ENCODE peak calls at places on chromosomes 4 and X, in seven cellular contexts. One of them, this sample, is unnamed.

GRCh38 chr4:97643179-97643578 is 500.1 kb downstream of the STPG2 start:
- DNase-seq in HepG2: no peak
- DNase-seq in neural progenitor cell: no peak
- DNase-seq in GM23248: no peak
- DNase-seq in fibroblast of lung: no peak
- DNase-seq in H1: no peak
- DNase-seq in mammary epithelial cell: peak; percentile 6
- DNase-seq in this sample: no peak

GRCh38 chr4:83629945-83630684 is 94.2 kb downstream of the GPAT3 start:
- DNase-seq in HepG2: no peak
- DNase-seq in neural progenitor cell: no peak
- DNase-seq in GM23248: peak; percentile 60
- DNase-seq in fibroblast of lung: peak; percentile 68
- DNase-seq in H1: no peak
- DNase-seq in mammary epithelial cell: peak; percentile 57
- DNase-seq in this sample: peak; percentile 80

GRCh38 chr4:91058345-91058744 is 931.2 kb downstream of the CCSER1 start:
- DNase-seq in HepG2: no peak
- DNase-seq in neural progenitor cell: no peak
- DNase-seq in GM23248: no peak
- DNase-seq in fibroblast of lung: peak; percentile 56
- DNase-seq in H1: no peak
- DNase-seq in mammary epithelial cell: peak; percentile 81
- DNase-seq in this sample: no peak

GRCh38 chrX:68440940-68441339 is 7.6 kb upstream of the OPHN1 start:
- DNase-seq in HepG2: peak; percentile 12
- DNase-seq in neural progenitor cell: no peak
- DNase-seq in GM23248: peak; percentile 42
- DNase-seq in fibroblast of lung: peak; percentile 81
- DNase-seq in H1: no peak
- DNase-seq in mammary epithelial cell: peak; percentile 25
- DNase-seq in this sample: no peak

GRCh38 chr4:16585053-16585452 is 313.4 kb downstream of the LDB2 start:
- DNase-seq in HepG2: no peak
- DNase-seq in neural progenitor cell: no peak
- DNase-seq in GM23248: no peak
- DNase-seq in fibroblast of lung: no peak
- DNase-seq in H1: no peak
- DNase-seq in mammary epithelial cell: no peak
- DNase-seq in this sample: no peak

GRCh38 chrX:9456250-9457074 is 8.4 kb upstream of the TBL1X start:
- DNase-seq in HepG2: peak; percentile 32
- DNase-seq in neural progenitor cell: no peak
- DNase-seq in GM23248: no peak
- DNase-seq in fibroblast of lung: peak; percentile 28
- DNase-seq in H1: no peak
- DNase-seq in mammary epithelial cell: no peak
- DNase-seq in this sample: no peak

GRCh38 chrX:115387327-115387726 is 97.8 kb downstream of the LUZP4 start:
- DNase-seq in HepG2: no peak
- DNase-seq in neural progenitor cell: no peak
- DNase-seq in GM23248: no peak
- DNase-seq in fibroblast of lung: no peak
- DNase-seq in H1: no peak
- DNase-seq in mammary epithelial cell: no peak
- DNase-seq in this sample: no peak

GRCh38 chrX:110304371-110304770 is 13.5 kb downstream of the AMMECR1 start:
- DNase-seq in HepG2: no peak
- DNase-seq in neural progenitor cell: no peak
- DNase-seq in GM23248: no peak
- DNase-seq in fibroblast of lung: no peak
- DNase-seq in H1: no peak
- DNase-seq in mammary epithelial cell: no peak
- DNase-seq in this sample: no peak

GRCh38 chrX:45803383-45803921 is 602.8 kb upstream of the DIPK2B start:
- DNase-seq in HepG2: no peak
- DNase-seq in neural progenitor cell: no peak
- DNase-seq in GM23248: peak; percentile 90
- DNase-seq in fibroblast of lung: peak; percentile 90
- DNase-seq in H1: no peak
- DNase-seq in mammary epithelial cell: peak; percentile 98
- DNase-seq in this sample: no peak

GRCh38 chrX:10314530-10315104 is 157.8 kb downstream of the CLCN4 start:
- DNase-seq in HepG2: no peak
- DNase-seq in neural progenitor cell: no peak
- DNase-seq in GM23248: no peak
- DNase-seq in fibroblast of lung: no peak
- DNase-seq in H1: no peak
- DNase-seq in mammary epithelial cell: no peak
- DNase-seq in this sample: no peak

GRCh38 chrX:154539077-154539476 is 7.6 kb downstream of the G6PD start:
- DNase-seq in HepG2: no peak
- DNase-seq in neural progenitor cell: no peak
- DNase-seq in GM23248: no peak
- DNase-seq in fibroblast of lung: no peak
- DNase-seq in H1: no peak
- DNase-seq in mammary epithelial cell: no peak
- DNase-seq in this sample: no peak

GRCh38 chr4:186702940-186703339 is 20.7 kb downstream of the FAT1 start:
- DNase-seq in HepG2: no peak
- DNase-seq in neural progenitor cell: no peak
- DNase-seq in GM23248: no peak
- DNase-seq in fibroblast of lung: no peak
- DNase-seq in H1: no peak
- DNase-seq in mammary epithelial cell: no peak
- DNase-seq in this sample: no peak

GRCh38 chr4:154001187-154001586 is 212.3 kb upstream of the SFRP2 start:
- DNase-seq in HepG2: no peak
- DNase-seq in neural progenitor cell: no peak
- DNase-seq in GM23248: peak; percentile 13
- DNase-seq in fibroblast of lung: no peak
- DNase-seq in H1: no peak
- DNase-seq in mammary epithelial cell: no peak
- DNase-seq in this sample: no peak

GRCh38 chrX:153551135-153551534 is 33.7 kb downstream of the ATP2B3 start:
- DNase-seq in HepG2: no peak
- DNase-seq in neural progenitor cell: no peak
- DNase-seq in GM23248: peak; percentile 82
- DNase-seq in fibroblast of lung: no peak
- DNase-seq in H1: no peak
- DNase-seq in mammary epithelial cell: peak; percentile 8
- DNase-seq in this sample: no peak

GRCh38 chrX:25014366-25014838 is 1.4 kb downstream of the ARX start:
- DNase-seq in HepG2: no peak
- DNase-seq in neural progenitor cell: peak; percentile 34
- DNase-seq in GM23248: no peak
- DNase-seq in fibroblast of lung: no peak
- DNase-seq in H1: no peak
- DNase-seq in mammary epithelial cell: no peak
- DNase-seq in this sample: no peak

GRCh38 chrX:25013593-25014365 is 2.0 kb downstream of the ARX start:
- DNase-seq in HepG2: no peak
- DNase-seq in neural progenitor cell: peak; percentile 62
- DNase-seq in GM23248: no peak
- DNase-seq in fibroblast of lung: no peak
- DNase-seq in H1: no peak
- DNase-seq in mammary epithelial cell: no peak
- DNase-seq in this sample: no peak

GRCh38 chrX:25016361-25016671 is 551 bp upstream of the ARX start:
- DNase-seq in HepG2: no peak
- DNase-seq in neural progenitor cell: peak; percentile 56
- DNase-seq in GM23248: no peak
- DNase-seq in fibroblast of lung: no peak
- DNase-seq in H1: no peak
- DNase-seq in mammary epithelial cell: no peak
- DNase-seq in this sample: no peak

GRCh38 chrX:25016938-25017598 is 1.3 kb upstream of the ARX start:
- DNase-seq in HepG2: no peak
- DNase-seq in neural progenitor cell: peak; percentile 36
- DNase-seq in GM23248: no peak
- DNase-seq in fibroblast of lung: no peak
- DNase-seq in H1: no peak
- DNase-seq in mammary epithelial cell: no peak
- DNase-seq in this sample: no peak

DNA sequence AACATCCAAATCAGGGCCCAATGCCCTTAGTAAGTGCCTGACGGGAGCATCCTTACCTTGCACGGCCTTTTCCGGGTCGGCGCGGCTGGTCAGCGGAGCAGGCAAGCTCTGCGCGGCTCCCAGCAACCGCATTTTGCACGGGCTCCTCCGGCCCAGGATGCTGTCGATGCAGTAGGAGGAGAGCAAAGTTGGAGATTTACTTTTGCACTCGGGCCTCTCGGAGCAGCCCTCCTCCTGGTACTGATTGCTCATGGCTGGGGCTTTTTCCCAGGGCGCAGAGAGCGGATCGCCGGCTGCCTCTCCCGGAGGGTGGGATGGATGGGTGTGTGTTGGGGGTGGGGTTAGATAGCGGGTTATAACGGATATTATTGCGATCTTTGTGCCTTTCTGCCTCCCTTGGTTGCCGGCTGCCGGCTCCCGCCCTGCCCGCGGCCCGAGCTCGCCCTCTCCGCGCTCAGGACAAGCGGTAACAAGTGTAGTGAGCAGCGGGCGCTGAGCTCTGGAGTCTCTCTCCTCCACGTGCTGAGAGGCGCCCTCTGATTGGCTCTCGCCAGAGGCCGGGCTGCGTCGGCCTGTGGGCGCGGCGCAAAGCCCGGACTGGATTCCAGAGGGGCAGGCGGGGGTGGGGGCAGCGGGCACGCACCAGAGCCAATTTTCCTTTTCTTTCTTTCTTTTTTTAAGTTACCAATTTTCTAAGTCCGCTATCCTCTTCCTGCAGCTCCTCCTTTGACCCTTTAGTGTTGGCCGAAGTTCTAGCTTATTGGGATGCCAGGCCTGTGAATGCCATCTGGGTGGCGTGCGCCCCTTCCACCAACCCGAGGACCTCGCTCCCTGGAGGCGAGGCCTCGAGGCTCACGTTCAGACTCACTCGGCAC is at the start of gene ARX:
- DNase-seq in HepG2: peak; percentile 43
- DNase-seq in neural progenitor cell: peak; percentile 97
- DNase-seq in GM23248: peak; percentile 65
- DNase-seq in fibroblast of lung: peak; percentile 61
- DNase-seq in H1: peak; percentile 77
- DNase-seq in mammary epithelial cell: peak; percentile 68
- DNase-seq in this sample: no peak
- TF ChIP-seq EZH2 in HepG2: no peak
- TF ChIP-seq EZH2 in neural progenitor cell: peak; percentile 14
- TF ChIP-seq EZH2 in GM23248: peak; percentile 30
- TF ChIP-seq EZH2 in fibroblast of lung: peak; percentile 70
- TF ChIP-seq EZH2 in H1: peak; percentile 44
- TF ChIP-seq EZH2 in mammary epithelial cell: no peak
- TF ChIP-seq EZH2 in this sample: no peak

DNA sequence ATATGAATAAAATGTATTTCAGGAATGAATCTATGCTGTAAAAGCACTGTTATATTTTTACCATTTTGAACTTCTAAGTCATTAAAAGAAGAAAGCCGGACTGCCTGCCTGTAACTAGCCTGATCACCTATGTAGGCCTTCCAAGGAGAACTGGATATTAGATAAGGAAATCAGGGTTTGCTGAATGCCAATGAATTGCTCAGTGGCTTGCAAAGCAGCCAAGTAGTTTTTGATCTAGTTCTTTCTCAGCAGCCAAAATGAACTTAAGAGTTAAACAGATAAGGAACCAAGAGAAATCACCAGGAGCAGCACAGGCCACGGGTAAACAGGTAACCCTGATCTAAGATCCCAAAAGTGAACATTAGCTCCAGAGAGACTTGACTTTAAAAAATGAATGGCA is 3.3 kb downstream of the ANXA5 start:
- DNase-seq in HepG2: no peak
- DNase-seq in neural progenitor cell: no peak
- DNase-seq in GM23248: no peak
- DNase-seq in fibroblast of lung: no peak
- DNase-seq in H1: no peak
- DNase-seq in mammary epithelial cell: no peak
- DNase-seq in this sample: no peak
- H3K4me3 ChIP-seq in HepG2: peak overlapping the region; percentile 5
- H3K4me3 ChIP-seq in neural progenitor cell: no peak overlapping the region
- H3K4me3 ChIP-seq in GM23248: peak overlapping the region; percentile 67
- H3K4me3 ChIP-seq in fibroblast of lung: peak overlapping the region; percentile 96
- H3K4me3 ChIP-seq in H1: no peak overlapping the region
- H3K4me3 ChIP-seq in mammary epithelial cell: no peak overlapping the region
- H3K4me3 ChIP-seq in this sample: no peak overlapping the region

DNA sequence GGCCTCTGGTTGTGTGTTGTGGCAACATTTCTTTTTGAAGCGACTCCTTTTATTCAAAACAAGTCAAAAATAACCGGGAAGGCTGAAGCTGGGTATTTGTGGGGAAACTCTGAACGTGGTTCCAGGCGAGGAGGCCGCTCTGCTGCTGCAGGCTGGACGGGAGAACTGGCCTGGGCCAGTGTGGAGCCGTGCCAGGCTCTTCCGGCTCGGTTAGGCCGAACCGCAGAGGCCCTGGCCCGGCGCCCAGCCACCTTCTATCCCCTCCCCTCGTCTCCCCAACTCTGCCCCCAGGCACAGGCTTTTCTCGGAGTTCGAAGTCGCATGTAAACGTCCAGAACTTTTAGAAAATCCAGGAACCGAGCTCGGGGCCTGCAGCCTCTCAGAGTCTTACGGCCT is 2.4 kb upstream of the BCOR start:
- DNase-seq in HepG2: no peak
- DNase-seq in neural progenitor cell: peak; percentile 67
- DNase-seq in GM23248: no peak
- DNase-seq in fibroblast of lung: no peak
- DNase-seq in H1: no peak
- DNase-seq in mammary epithelial cell: peak; percentile 20
- DNase-seq in this sample: no peak
- H3K9ac ChIP-seq in HepG2: peak overlapping the region; percentile 39
- H3K9ac ChIP-seq in neural progenitor cell: no peak overlapping the region
- H3K9ac ChIP-seq in GM23248: no peak overlapping the region
- H3K9ac ChIP-seq in fibroblast of lung: no peak overlapping the region
- H3K9ac ChIP-seq in H1: no peak overlapping the region
- H3K9ac ChIP-seq in mammary epithelial cell: no peak overlapping the region
- H3K9ac ChIP-seq in this sample: peak overlapping the region; percentile 26

DNA sequence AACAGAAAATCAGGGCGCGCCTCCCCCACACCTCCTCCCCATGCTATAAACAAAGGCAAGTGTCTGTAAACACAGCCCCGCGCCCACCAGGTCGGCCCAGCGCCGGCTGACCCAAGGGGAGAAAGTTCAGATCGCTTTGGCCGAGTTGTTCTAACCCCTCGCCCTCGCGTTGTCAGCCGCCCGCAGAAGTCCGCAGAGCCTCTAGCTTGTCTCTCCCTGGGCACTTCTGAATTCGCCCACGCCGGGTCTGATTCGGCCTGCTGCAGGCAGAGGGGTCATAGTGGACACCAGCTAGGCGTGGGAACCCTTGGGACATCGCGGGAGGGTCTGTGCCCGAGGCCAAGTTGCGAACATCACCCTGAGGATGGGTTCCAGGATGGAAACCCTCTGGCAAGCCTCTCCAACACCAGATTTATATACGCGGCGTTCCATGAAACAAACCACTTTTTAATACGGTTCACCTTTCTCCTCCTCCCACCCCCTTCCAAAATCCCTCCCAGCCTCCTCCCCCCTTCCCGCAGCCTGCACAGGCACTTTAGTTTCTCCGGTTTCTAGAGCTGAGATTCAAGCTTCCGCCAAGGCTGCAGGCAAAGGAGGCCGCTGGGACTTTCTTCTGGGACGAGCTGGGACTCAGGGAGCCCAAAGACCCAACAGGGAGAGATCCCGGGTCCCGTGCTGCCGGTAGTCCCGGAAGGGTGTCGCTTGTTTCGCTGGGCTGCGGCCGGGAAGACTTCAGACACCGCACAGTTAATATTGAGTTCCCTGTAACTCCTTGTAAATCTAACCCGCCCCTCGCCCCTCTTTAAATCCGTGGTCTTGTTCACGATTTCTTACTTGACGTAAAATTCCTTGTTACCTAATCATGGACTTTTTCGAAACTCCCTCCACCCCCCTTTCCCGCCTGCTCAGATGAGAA is 4.7 kb downstream of the HAND2 start:
- DNase-seq in HepG2: no peak
- DNase-seq in neural progenitor cell: peak; percentile 64
- DNase-seq in GM23248: peak; percentile 77
- DNase-seq in fibroblast of lung: no peak
- DNase-seq in H1: peak; percentile 71
- DNase-seq in mammary epithelial cell: no peak
- DNase-seq in this sample: no peak
- TF ChIP-seq EZH2 in HepG2: no peak
- TF ChIP-seq EZH2 in neural progenitor cell: peak; percentile 70
- TF ChIP-seq EZH2 in GM23248: no peak
- TF ChIP-seq EZH2 in fibroblast of lung: peak; percentile 61
- TF ChIP-seq EZH2 in H1: peak; percentile 85
- TF ChIP-seq EZH2 in mammary epithelial cell: peak; percentile 32
- TF ChIP-seq EZH2 in this sample: no peak

This sample was measured in SK-N-MC.